ENCODE peak calls at places on chromosomes 7 and 10, in seven cellular contexts. A is PC-3; C is SJCRH30; J is thoracic aorta; W is GM06990; T is CD8-positive, alpha-beta T cell; E is heart left ventricle. K is an unnamed sample.

GRCh38 chr7:15007507-15007906 is 105.0 kb upstream of the DGKB start:
- DNase-seq in A (peak; percentile 53), C (no peak), J (no peak), W (no peak), T (no peak), E (no peak), K (no peak)

GRCh38 chr7:85074-85945 is 107.1 kb upstream of the FAM20C start:
- DNase-seq in A (peak; percentile 16), C (no peak), J (no peak), W (no peak), T (no peak), E (peak; percentile 64), K (peak; percentile 59)

GRCh38 chr10:76024460-76025123 is 593.2 kb downstream of the LRMDA start:
- DNase-seq in A (no peak), C (no peak), J (no peak), W (no peak), T (no peak), E (no peak), K (no peak)

GRCh38 chr7:30893357-30893756 is 18.3 kb upstream of the AQP1 start:
- DNase-seq in A (no peak), C (no peak), J (no peak), W (no peak), T (no peak), E (peak; percentile 78), K (no peak)

GRCh38 chr10:125845617-125846016 is 22.3 kb downstream of the BCCIP start:
- DNase-seq in A (no peak), C (no peak), J (no peak), W (no peak), T (no peak), E (no peak), K (no peak)

GRCh38 chr10:112979927-112980326 is 29.9 kb downstream of the TCF7L2 start:
- DNase-seq in A (no peak), C (no peak), J (no peak), W (no peak), T (no peak), E (no peak), K (no peak)

GRCh38 chr10:113554214-113554613 is 1.4 kb downstream of the HABP2 start:
- DNase-seq in A (no peak), C (no peak), J (no peak), W (no peak), T (no peak), E (no peak), K (no peak)

GRCh38 chr10:60209874-60210584 is 179.6 kb downstream of the ANK3 start:
- DNase-seq in A (peak; percentile 93), C (no peak), J (no peak), W (no peak), T (no peak), E (no peak), K (no peak)

GRCh38 chr7:158073845-158074840 is 513.5 kb downstream of the PTPRN2 start:
- DNase-seq in A (no peak), C (no peak), J (no peak), W (no peak), T (no peak), E (no peak), K (peak; percentile 47)

GRCh38 chr10:118670472-118671124 is 75.2 kb upstream of the PRLHR start:
- DNase-seq in A (no peak), C (no peak), J (no peak), W (no peak), T (no peak), E (no peak), K (no peak)

GRCh38 chr10:121709674-121710073 is 111.4 kb upstream of the FGFR2 start:
- DNase-seq in A (no peak), C (no peak), J (no peak), W (no peak), T (no peak), E (no peak), K (no peak)

GRCh38 chr7:124322561-124322960 is 289.7 kb upstream of the TMEM229A start:
- DNase-seq in A (peak; percentile 62), C (no peak), J (no peak), W (no peak), T (no peak), E (no peak), K (no peak)

GRCh38 chr10:88557659-88558058 is 25.5 kb downstream of the RNLS start:
- DNase-seq in A (no peak), C (no peak), J (no peak), W (no peak), T (no peak), E (no peak), K (no peak)

GRCh38 chr10:88089498-88089897 is 226.1 kb downstream of the PTEN start:
- DNase-seq in A (no peak), C (no peak), J (no peak), W (no peak), T (no peak), E (peak; percentile 37), K (no peak)

GRCh38 chr10:125203186-125203800 is 42.9 kb upstream of the CTBP2 start:
- DNase-seq in A (no peak), C (no peak), J (no peak), W (no peak), T (no peak), E (no peak), K (no peak)

GRCh38 chr10:89144836-89145235 is 62.3 kb downstream of the CH25H start:
- DNase-seq in A (no peak), C (no peak), J (no peak), W (no peak), T (no peak), E (no peak), K (no peak)

GRCh38 chr7:149773446-149774236 is at the start of gene ZNF467:
- DNase-seq in A (peak; percentile 28), C (no peak), J (no peak), W (no peak), T (peak; percentile 53), E (peak; percentile 80), K (peak; percentile 84)

DNA sequence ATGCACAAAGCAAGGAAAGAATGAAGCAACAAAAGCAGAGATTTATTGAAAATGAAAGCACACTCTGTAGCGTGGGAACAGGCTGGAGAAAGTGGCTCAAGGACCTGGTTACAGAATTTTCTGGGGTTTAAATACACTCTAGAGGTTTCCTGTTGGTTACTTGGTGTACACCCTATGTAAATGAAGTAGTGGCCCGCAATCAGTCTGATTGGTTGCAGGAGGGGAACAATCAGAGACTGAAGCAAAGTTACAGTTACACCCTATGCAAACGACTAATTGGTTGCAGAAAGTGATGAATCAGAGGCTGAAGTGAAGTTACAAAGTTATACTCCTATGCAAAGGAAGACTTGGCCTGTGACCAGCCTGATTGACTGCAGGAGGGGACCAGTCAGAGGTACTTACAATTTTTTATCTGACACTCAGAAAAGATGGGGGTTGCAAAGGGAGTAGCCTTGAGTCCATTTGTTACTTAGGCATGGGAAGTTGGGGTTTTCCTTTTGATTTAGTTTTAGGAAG is 3.6 kb upstream of the MTPN start:
- DNase-seq in A (peak; percentile 38), C (no peak), J (no peak), W (peak; percentile 62), T (peak; percentile 57), E (no peak), K (no peak)
- H3K4me3 ChIP-seq in A (no peak overlapping the region), C (no peak overlapping the region), J (peak overlapping the region; percentile 44), W (no peak overlapping the region), T (peak overlapping the region; percentile 6), E (no peak overlapping the region), K (no peak overlapping the region)

GRCh38 chr10:74377476-74377875 is 226.5 kb downstream of the ADK start:
- DNase-seq in A (no peak), C (no peak), J (no peak), W (no peak), T (no peak), E (no peak), K (no peak)

GRCh38 chr10:74373059-74373458 is 222.0 kb downstream of the ADK start:
- DNase-seq in A (no peak), C (no peak), J (no peak), W (no peak), T (no peak), E (no peak), K (no peak)

DNA sequence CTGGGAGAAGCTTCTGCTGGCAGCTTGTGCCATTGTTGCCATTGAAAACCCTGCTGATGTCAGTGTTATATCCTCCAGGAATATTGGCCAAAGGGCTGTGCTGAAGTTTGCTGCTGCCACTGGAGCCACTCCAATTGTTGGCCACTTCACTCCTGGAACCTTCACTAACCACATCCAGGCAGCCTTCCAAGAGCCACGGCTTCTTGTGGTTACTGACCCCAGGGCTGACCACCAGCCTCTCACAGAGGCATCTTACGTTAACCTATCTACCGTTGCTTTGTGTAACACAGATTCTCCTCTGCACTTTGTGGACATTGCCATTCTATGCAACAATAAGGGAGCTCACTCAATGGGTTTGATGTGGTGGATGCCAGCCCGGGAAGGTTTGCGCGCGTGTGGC is 220.7 kb downstream of the ADK start:
- DNase-seq in A (no peak), C (no peak), J (no peak), W (no peak), T (no peak), E (peak; percentile 46), K (no peak)
- H3K27me3 ChIP-seq in A (no peaks in the 10 kb centered on the region), C (no peaks in the 10 kb centered on the region), J (no peaks in the 10 kb centered on the region), W (no peaks in the 10 kb centered on the region), T (no peaks in the 10 kb centered on the region), E (no peaks in the 10 kb centered on the region), K (no peaks in the 10 kb centered on the region)

DNA sequence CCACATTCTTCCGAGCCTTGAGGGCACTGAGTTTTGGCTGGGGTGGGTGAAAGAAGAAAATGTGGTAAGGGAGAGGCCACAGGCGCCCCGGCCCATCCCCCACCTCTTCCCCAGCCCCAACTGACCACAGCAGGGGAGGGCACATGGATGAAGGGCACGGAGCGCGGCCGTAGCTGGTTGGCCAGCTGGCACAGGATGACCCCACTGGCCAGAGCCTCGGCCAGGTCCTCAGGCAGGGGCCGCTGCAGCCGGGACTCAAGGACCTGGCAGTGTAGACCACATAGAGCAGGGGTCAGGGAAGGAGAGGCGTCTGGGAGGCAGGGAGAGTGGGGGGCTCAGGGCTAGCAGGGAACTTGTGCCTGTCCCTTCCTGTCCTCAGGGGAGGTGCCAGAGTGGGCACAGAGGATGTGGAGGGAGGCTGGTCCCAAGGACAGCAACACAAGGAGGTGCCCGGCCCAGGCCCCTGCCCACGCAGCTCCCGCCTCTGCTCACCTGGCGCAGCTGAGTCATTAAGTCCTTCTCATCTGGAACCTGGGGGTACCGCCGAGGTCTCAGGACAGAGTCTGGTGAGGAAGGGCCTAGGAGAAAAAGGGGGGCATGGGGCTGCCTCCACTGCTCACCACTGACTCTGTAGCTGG is 2.2 kb upstream of the SAP25 start:
- DNase-seq in A (no peak), C (no peak), J (no peak), W (no peak), T (no peak), E (no peak), K (peak; percentile 27)
- H3K36me3 ChIP-seq in A (peaks cover 10% of the 10 kb centered on the region), C (peaks cover 47% of the 10 kb centered on the region), J (peaks cover 56% of the 10 kb centered on the region), W (peaks cover 39% of the 10 kb centered on the region), T (peaks cover 63% of the 10 kb centered on the region), E (peaks cover 60% of the 10 kb centered on the region), K (peaks cover 15% of the 10 kb centered on the region)

GRCh38 chr10:77626266-77626935 is 11.2 kb downstream of the KCNMA1 start:
- DNase-seq in A (no peak), C (no peak), J (no peak), W (no peak), T (no peak), E (no peak), K (no peak)

GRCh38 chr10:77631241-77631640 is 6.4 kb downstream of the KCNMA1 start:
- DNase-seq in A (no peak), C (no peak), J (peak; percentile 31), W (no peak), T (no peak), E (no peak), K (no peak)

GRCh38 chr10:77625379-77625778 is 12.2 kb downstream of the KCNMA1 start:
- DNase-seq in A (no peak), C (no peak), J (no peak), W (no peak), T (no peak), E (no peak), K (no peak)

GRCh38 chr10:77629775-77630565 is 7.6 kb downstream of the KCNMA1 start:
- DNase-seq in A (peak; percentile 66), C (no peak), J (no peak), W (no peak), T (no peak), E (no peak), K (no peak)

GRCh38 chr10:77628906-77629730 is 8.5 kb downstream of the KCNMA1 start:
- DNase-seq in A (peak; percentile 99), C (no peak), J (no peak), W (no peak), T (no peak), E (no peak), K (no peak)
- H3K4me3 ChIP-seq in A (peak overlapping the region; percentile 11), C (no peak overlapping the region), J (peak overlapping the region; percentile 36), W (no peak overlapping the region), T (no peak overlapping the region), E (no peak overlapping the region), K (no peak overlapping the region)